ENCODE peak calls at places on chromosomes 13 and 19, in nine cellular contexts. X, L, I, Y, N, Z, T, A and O are unnamed samples.

GRCh38 chr13:65064967-65065366 is 2165.2 kb downstream of the PCDH9 start:
- DNase-seq in Y (no peak), A (no peak), L (no peak), Z (no peak), X (no peak), N (no peak), I (no peak), T (no peak), O (no peak)

GRCh38 chr13:40982772-40983171 is 36.3 kb downstream of the ELF1 start:
- DNase-seq in X (peak), A (no peak), Y (peak), L (no peak), I (no peak), Z (peak), N (no peak), T (peak), O (no peak)

GRCh38 chr13:48009298-48009697 is 8.2 kb upstream of the SUCLA2 start:
- DNase-seq in Z (no peak), A (no peak), L (no peak), I (no peak), T (no peak), X (no peak), Y (no peak), N (no peak), O (peak)

GRCh38 chr13:48236528-48237353 is 3.7 kb downstream of the ITM2B start:
- DNase-seq in I (no peak), X (no peak), Y (no peak), Z (no peak), L (no peak), T (no peak), N (no peak), A (no peak), O (no peak)

GRCh38 chr13:108156749-108157148 is 58.6 kb downstream of the LIG4 start:
- DNase-seq in Z (no peak), X (no peak), Y (no peak), L (no peak), N (no peak), I (no peak), A (no peak), T (no peak), O (peak)

GRCh38 chr19:15696654-15697194 is 23.8 kb downstream of the CYP4F12 start:
- DNase-seq in X (no peak), Y (peak), N (no peak), L (no peak), Z (no peak), A (no peak), I (no peak), T (no peak), O (no peak)

GRCh38 chr13:113656831-113657671 is 947 bp downstream of the ATP4B start:
- DNase-seq in L (peak), X (no peak), I (peak), Z (no peak), A (no peak), Y (no peak), T (peak), N (no peak), O (peak)

GRCh38 chr13:49308104-49308875 is 60.6 kb downstream of the CDADC1 start:
- DNase-seq in N (no peak), I (peak), Z (no peak), A (no peak), T (peak), X (no peak), Y (no peak), L (no peak), O (no peak)

GRCh38 chr19:56272448-56272847 is at the start of gene EDDM13:
- DNase-seq in L (no peak), N (no peak), I (no peak), T (no peak), Z (no peak), X (no peak), Y (no peak), A (no peak), O (no peak)

GRCh38 chr19:5057860-5058259 is 88.9 kb downstream of the KDM4B start:
- DNase-seq in Y (peak), L (no peak), I (no peak), X (no peak), T (no peak), N (no peak), Z (no peak), A (no peak), O (no peak)

GRCh38 chr13:87677334-87678234 is 6.4 kb downstream of the SLITRK5 start:
- DNase-seq in I (no peak), Z (no peak), N (no peak), L (peak), X (no peak), A (peak), Y (peak), T (no peak), O (no peak)

GRCh38 chr13:109939105-109939504 is 152.7 kb upstream of the IRS2 start:
- DNase-seq in A (no peak), L (no peak), T (no peak), Z (no peak), I (no peak), Y (no peak), X (no peak), N (no peak), O (no peak)

GRCh38 chr13:41389580-41389979 is 67.8 kb upstream of the RGCC start:
- DNase-seq in L (no peak), A (no peak), I (no peak), Z (no peak), N (no peak), X (no peak), T (no peak), Y (no peak), O (no peak)

GRCh38 chr19:6261883-6262282 is 17.9 kb downstream of the MLLT1 start:
- DNase-seq in Z (no peak), N (no peak), A (no peak), T (no peak), L (no peak), Y (no peak), I (no peak), X (no peak), O (no peak)

GRCh38 chr13:102220681-102221228 is 181.1 kb downstream of the FGF14 start:
- DNase-seq in Y (no peak), N (no peak), Z (no peak), I (no peak), T (no peak), X (no peak), L (no peak), A (no peak), O (no peak)

GRCh38 chr19:610801-611505 is 21.3 kb downstream of the HCN2 start:
- DNase-seq in Z (peak), L (no peak), N (peak), T (no peak), I (peak), A (no peak), X (peak), Y (peak), O (peak)

GRCh38 chr19:9793051-9793591 is 24.6 kb upstream of the ZNF846 start:
- DNase-seq in Y (peak), I (peak), N (no peak), A (no peak), X (peak), Z (peak), L (no peak), T (no peak), O (peak)

GRCh38 chr19:15812059-15812722 is 3.3 kb downstream of the OR10H1 start:
- DNase-seq in A (no peak), L (no peak), I (no peak), Y (no peak), T (no peak), X (no peak), N (no peak), Z (peak), O (no peak)

GRCh38 chr19:5588906-5589676 is 21.3 kb upstream of the TINCR start:
- DNase-seq in X (no peak), N (no peak), I (no peak), Z (no peak), A (no peak), T (no peak), L (no peak), Y (no peak), O (no peak)

GRCh38 chr19:3784607-3785463 is 1.3 kb downstream of the MATK start:
- DNase-seq in L (no peak), N (no peak), Y (no peak), X (no peak), I (no peak), A (no peak), T (no peak), Z (no peak), O (no peak)

GRCh38 chr19:27765912-27766725 is 1446.8 kb downstream of the UQCRFS1 start:
- DNase-seq in I (no peak), A (no peak), X (no peak), L (no peak), N (no peak), Y (no peak), Z (no peak), T (no peak), O (peak)

GRCh38 chr13:97116754-97117153 is 105.4 kb upstream of the MBNL2 start:
- DNase-seq in Z (no peak), X (no peak), N (no peak), I (no peak), T (no peak), Y (no peak), A (no peak), L (no peak), O (no peak)

GRCh38 chr19:3047307-3048189 is 14.7 kb downstream of the TLE5 start:
- DNase-seq in Y (peak), N (no peak), X (peak), L (peak), I (peak), T (peak), Z (peak), A (peak), O (peak)

GRCh38 chr19:35030257-35031071 is at the start of gene SCN1B:
- DNase-seq in L (no peak), N (peak), Y (no peak), Z (no peak), X (peak), T (no peak), I (peak), A (peak), O (peak)

GRCh38 chr13:37476874-37477273 is 121.7 kb downstream of the POSTN start:
- DNase-seq in T (no peak), Y (no peak), N (no peak), I (peak), X (no peak), Z (no peak), L (no peak), A (no peak), O (no peak)

GRCh38 chr13:76992548-76993001 is 694 bp downstream of the CLN5 start:
- DNase-seq in X (peak), N (no peak), Y (peak), T (peak), L (peak), A (no peak), I (no peak), Z (no peak), O (no peak)

GRCh38 chr13:51636349-51636890 is 52.2 kb downstream of the WDFY2 start:
- DNase-seq in X (no peak), L (peak), N (no peak), A (no peak), T (no peak), Y (no peak), I (no peak), Z (no peak), O (no peak)

GRCh38 chr13:30338952-30339351 is 31.6 kb upstream of the KATNAL1 start:
- DNase-seq in Z (no peak), L (no peak), T (no peak), A (no peak), N (no peak), Y (no peak), X (no peak), I (no peak), O (no peak)

GRCh38 chr13:66943530-66943929 is 286.6 kb downstream of the PCDH9 start:
- DNase-seq in A (no peak), I (no peak), Z (no peak), L (no peak), N (no peak), X (no peak), T (no peak), Y (no peak), O (no peak)

GRCh38 chr13:99342723-99343315 is 35.6 kb upstream of the GPR183 start:
- DNase-seq in I (no peak), T (no peak), L (no peak), Z (no peak), Y (no peak), X (no peak), A (no peak), N (no peak), O (peak)

GRCh38 chr13:93260591-93260990 is 34.0 kb downstream of the GPC6 start:
- DNase-seq in I (no peak), A (no peak), T (no peak), X (no peak), Z (no peak), L (no peak), N (no peak), Y (no peak), O (no peak)

GRCh38 chr19:277581-278165 is 13.5 kb downstream of the PLPP2 start:
- DNase-seq in I (no peak), Y (no peak), L (no peak), X (no peak), N (peak), T (no peak), Z (no peak), A (peak), O (no peak)

GRCh38 chr19:5355076-5355475 is 14.5 kb upstream of the PTPRS start:
- DNase-seq in N (no peak), T (no peak), Z (no peak), Y (no peak), L (no peak), A (no peak), I (no peak), X (no peak), O (no peak)